ENCODE peak calls at places on chromosomes 5 and 9, in nine cellular contexts. I is anterior cingulate cortex; C is adrenal gland; P is brain microvascular endothelial cell; J is activated CD4-positive, alpha-beta T cell treated with anti-CD3 and anti-CD28 coated beads, Interleukin-2, amount 50 U/mL, for 4 hours; K is AG09309; U is amniotic stem cell; L is GM10248; S is mucosa of descending colon. H is an unnamed sample.

GRCh38 chr5:79829260-79829659 is 139.6 kb downstream of the CMYA5 start:
- DNase-seq in S (peak), J (no peak), L (no peak), P (no peak), I (no peak), C (no peak), K (no peak), U (no peak), H (no peak)

GRCh38 chr5:74384851-74385250 is 255.7 kb downstream of the ENC1 start:
- DNase-seq in J (no peak), I (no peak), S (no peak), L (no peak), U (no peak), P (no peak), C (no peak), K (no peak), H (no peak)

GRCh38 chr5:148963679-148964078 is 99.2 kb downstream of the SH3TC2 start:
- DNase-seq in P (no peak), S (no peak), I (no peak), U (no peak), L (no peak), J (no peak), C (peak), K (no peak), H (no peak)

GRCh38 chr9:35570709-35571108 is 34.4 kb upstream of the TESK1 start:
- DNase-seq in I (no peak), J (no peak), P (no peak), K (no peak), C (no peak), S (no peak), L (no peak), U (no peak), H (no peak)

GRCh38 chr5:81422671-81423070 is 28.7 kb upstream of the ACOT12 start:
- DNase-seq in C (no peak), U (peak), J (no peak), L (no peak), I (no peak), S (no peak), P (peak), K (peak), H (no peak)

GRCh38 chr9:3330792-3331420 is 194.9 kb downstream of the RFX3 start:
- DNase-seq in S (no peak), U (no peak), C (no peak), L (no peak), J (no peak), K (no peak), P (peak), I (no peak), H (no peak)

GRCh38 chr5:75234251-75234650 is 2.4 kb downstream of the ANKRD31 start:
- DNase-seq in U (no peak), K (no peak), L (no peak), C (no peak), S (no peak), I (no peak), P (no peak), J (no peak), H (no peak)

GRCh38 chr9:19493174-19493811 is 84.5 kb downstream of the ACER2 start:
- DNase-seq in I (no peak), C (peak), U (peak), K (peak), P (peak), S (peak), L (peak), J (peak), H (peak)

GRCh38 chr5:140466981-140467742 is 65.5 kb downstream of the ANKHD1 start:
- DNase-seq in S (no peak), I (no peak), U (no peak), L (no peak), P (no peak), K (no peak), J (no peak), C (no peak), H (no peak)

GRCh38 chr5:81239613-81240012 is 6.5 kb downstream of the CKMT2 start:
- DNase-seq in P (no peak), J (no peak), I (no peak), K (no peak), U (no peak), C (peak), L (no peak), S (no peak), H (no peak)

GRCh38 chr5:176676361-176676824 is 29.1 kb downstream of the TSPAN17 start:
- DNase-seq in J (no peak), L (peak), S (no peak), I (no peak), U (peak), K (no peak), C (no peak), P (peak), H (no peak)

GRCh38 chr9:134571946-134572914 is 69.4 kb upstream of the COL5A1 start:
- DNase-seq in S (no peak), L (peak), I (no peak), J (no peak), C (peak), U (no peak), P (no peak), K (no peak), H (peak)

GRCh38 chr5:158142182-158142581 is 283.2 kb upstream of the CLINT1 start:
- DNase-seq in S (no peak), K (no peak), L (no peak), J (no peak), U (no peak), I (no peak), C (no peak), P (no peak), H (no peak)

GRCh38 chr5:40365357-40366330 is 314.1 kb upstream of the PTGER4 start:
- DNase-seq in I (no peak), P (no peak), L (no peak), S (no peak), J (no peak), U (no peak), K (no peak), C (no peak), H (no peak)

GRCh38 chr5:75532190-75532589 is 20.5 kb downstream of the POLK start:
- DNase-seq in C (no peak), U (no peak), I (no peak), K (no peak), L (no peak), P (no peak), J (no peak), S (no peak), H (no peak)

GRCh38 chr5:147481857-147482256 is 28.0 kb downstream of the DPYSL3 start:
- DNase-seq in P (peak), S (no peak), J (no peak), C (no peak), K (no peak), U (no peak), L (peak), I (no peak), H (no peak)

GRCh38 chr9:86511614-86512360 is 157.6 kb upstream of the TUT7 start:
- DNase-seq in L (no peak), P (no peak), I (no peak), S (no peak), U (no peak), C (no peak), J (no peak), K (no peak), H (no peak)

GRCh38 chr5:174801798-174802197 is 77.4 kb downstream of the MSX2 start:
- DNase-seq in J (no peak), S (no peak), I (no peak), L (no peak), C (no peak), U (no peak), P (no peak), K (no peak), H (no peak)

GRCh38 chr9:93567271-93567959 is 9.0 kb upstream of the PHF2 start:
- DNase-seq in C (no peak), U (no peak), J (no peak), S (no peak), P (no peak), L (no peak), K (no peak), I (no peak), H (no peak)

GRCh38 chr5:98721231-98721928 is 52.1 kb upstream of the RGMB start:
- DNase-seq in C (no peak), K (no peak), L (no peak), S (no peak), U (no peak), P (peak), I (no peak), J (no peak), H (no peak)

GRCh38 chr9:93246526-93246925 is 62.6 kb downstream of the WNK2 start:
- DNase-seq in I (no peak), S (no peak), J (no peak), P (no peak), L (no peak), U (no peak), C (no peak), K (no peak), H (no peak)

GRCh38 chr9:132833451-132834130 is 44.5 kb downstream of the AK8 start:
- DNase-seq in C (no peak), J (no peak), I (no peak), K (no peak), S (no peak), U (no peak), L (no peak), P (no peak), H (no peak)

GRCh38 chr5:34717426-34718327 is 61.5 kb downstream of the RAI14 start:
- DNase-seq in U (peak), I (no peak), C (no peak), K (peak), P (peak), L (no peak), S (no peak), J (no peak), H (no peak)

GRCh38 chr5:114317751-114318150 is 44.1 kb upstream of the KCNN2 start:
- DNase-seq in U (no peak), S (peak), I (no peak), C (no peak), P (no peak), L (no peak), J (no peak), K (no peak), H (no peak)

GRCh38 chr9:106286249-106286648 is 576.7 kb upstream of the ZNF462 start:
- DNase-seq in K (no peak), P (no peak), J (no peak), I (no peak), U (no peak), L (no peak), C (peak), S (no peak), H (no peak)

GRCh38 chr5:180801596-180802324 is 846 bp downstream of the MGAT1 start:
- DNase-seq in L (no peak), K (no peak), P (no peak), S (no peak), C (peak), J (no peak), U (no peak), I (no peak), H (no peak)

GRCh38 chr9:116594552-116594951 is 92.6 kb upstream of the TRIM32 start:
- DNase-seq in L (no peak), I (no peak), U (peak), K (peak), S (no peak), P (peak), J (no peak), C (no peak), H (no peak)

GRCh38 chr9:120927125-120928014 is 774 bp upstream of the TRAF1 start:
- DNase-seq in I (no peak), C (no peak), S (no peak), K (no peak), L (no peak), U (no peak), J (no peak), P (no peak), H (no peak)

GRCh38 chr5:58016329-58016728 is 443.6 kb downstream of the PLK2 start:
- DNase-seq in L (no peak), U (no peak), J (no peak), S (no peak), K (peak), P (no peak), I (no peak), C (no peak), H (no peak)

GRCh38 chr5:94901071-94901979 is 282.9 kb downstream of the SLF1 start:
- DNase-seq in I (no peak), C (no peak), S (no peak), K (no peak), P (peak), L (peak), U (no peak), J (no peak), H (no peak)

GRCh38 chr5:42988568-42988967 is 51.6 kb downstream of the ANXA2R start:
- DNase-seq in L (no peak), U (no peak), S (no peak), C (no peak), K (no peak), J (no peak), P (no peak), I (no peak), H (no peak)

GRCh38 chr5:14036514-14036913 is 92.0 kb upstream of the DNAH5 start:
- DNase-seq in J (no peak), K (no peak), P (peak), L (no peak), C (no peak), I (no peak), U (no peak), S (no peak), H (no peak)

GRCh38 chr5:123557907-123558306 is 45.9 kb downstream of the CSNK1G3 start:
- DNase-seq in S (no peak), L (no peak), J (no peak), K (no peak), C (no peak), I (no peak), U (no peak), P (no peak), H (no peak)

GRCh38 chr5:80959768-80960442 is at the start of gene RASGRF2:
- DNase-seq in U (peak), J (peak), S (peak), I (no peak), L (no peak), K (no peak), C (peak), P (no peak), H (peak)

GRCh38 chr5:147417133-147417813 is 92.6 kb downstream of the DPYSL3 start:
- DNase-seq in P (peak), U (no peak), J (no peak), S (peak), K (no peak), C (peak), L (no peak), I (no peak), H (no peak)

GRCh38 chr5:58972301-58972700 is 389.4 kb downstream of the RAB3C start:
- DNase-seq in C (no peak), U (no peak), S (no peak), J (no peak), P (peak), I (no peak), L (no peak), K (no peak), H (no peak)

GRCh38 chr9:80041821-80042220 is 470.1 kb downstream of the TLE4 start:
- DNase-seq in L (no peak), C (no peak), K (no peak), U (no peak), P (no peak), J (no peak), I (no peak), S (no peak), H (no peak)